ENCODE peak calls at places on chromosome 13, in four cellular contexts. L is A549; U is CD8-positive, alpha-beta T cell; V is pancreas. J is an unnamed sample. For H3K4me1, the result is how much of the 10 kb centered on the place peaks cover.

GRCh38 chr13:61734683-61735082 is 319.0 kb upstream of the PCDH20 start:
- DNase-seq in L (no peak), V (no peak), U (no peak), J (no peak)

GRCh38 chr13:79749985-79750551 is 269.1 kb downstream of the NDFIP2 start:
- DNase-seq in V (no peak), U (no peak), L (no peak), J (peak)

GRCh38 chr13:28558126-28558525 is 63.2 kb upstream of the FLT1 start:
- DNase-seq in L (no peak), V (no peak), U (no peak), J (peak)

GRCh38 chr13:27007166-27007565 is 164.4 kb downstream of the USP12 start:
- DNase-seq in V (peak), U (no peak), L (no peak), J (no peak)

GRCh38 chr13:110758195-110758594 is 44.7 kb downstream of the ING1 start:
- DNase-seq in L (no peak), V (no peak), U (no peak), J (peak)

GRCh38 chr13:22926176-22927007 is 254.4 kb upstream of the SGCG start:
- DNase-seq in V (no peak), L (no peak), U (no peak), J (peak)

GRCh38 chr13:44837250-44837649 is 152.0 kb downstream of the NUFIP1 start:
- DNase-seq in V (no peak), U (no peak), L (no peak), J (peak)

GRCh38 chr13:54133721-54134120 is 1105.1 kb downstream of the OLFM4 start:
- DNase-seq in L (no peak), U (no peak), V (no peak), J (no peak)

GRCh38 chr13:53098455-53098854 is 69.8 kb downstream of the OLFM4 start:
- DNase-seq in L (no peak), U (no peak), V (no peak), J (no peak)

GRCh38 chr13:98761126-98761978 is 8.9 kb upstream of the SLC15A1 start:
- DNase-seq in U (no peak), V (no peak), L (no peak), J (peak)

GRCh38 chr13:112885782-112886268 is 83.2 kb upstream of the MCF2L start:
- DNase-seq in L (peak), U (no peak), V (peak), J (peak)

GRCh38 chr13:113747291-113747833 is 11.7 kb upstream of the TMEM255B start:
- DNase-seq in L (no peak), U (no peak), V (peak), J (no peak)

GRCh38 chr13:88257706-88258105 is 586.5 kb downstream of the SLITRK5 start:
- DNase-seq in U (no peak), V (no peak), L (no peak), J (no peak)

DNA sequence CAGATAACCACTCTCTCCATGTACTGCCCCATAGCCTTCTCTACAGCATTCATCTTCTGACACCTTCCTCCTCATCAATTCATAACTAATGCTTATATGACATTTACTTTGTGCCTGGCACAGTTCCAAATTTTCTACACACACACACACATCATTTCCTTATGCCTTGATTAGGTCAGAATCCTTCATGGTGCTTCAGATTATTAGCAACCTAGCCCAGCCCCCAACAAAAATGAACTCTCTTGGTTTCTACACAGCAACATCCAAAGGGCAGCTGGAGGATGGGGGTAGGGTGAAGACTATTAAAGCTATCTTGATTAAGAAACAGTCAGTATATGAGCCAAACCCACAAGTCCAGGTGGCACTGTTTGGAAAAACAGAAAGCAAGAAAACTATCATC is 3.7 kb downstream of the RUBCNL start:
- DNase-seq in U (no peak), V (no peak), L (no peak), J (no peak)
- H3K4me1 ChIP-seq in U (under half), V (under half), L (under half), J (under half)

DNA sequence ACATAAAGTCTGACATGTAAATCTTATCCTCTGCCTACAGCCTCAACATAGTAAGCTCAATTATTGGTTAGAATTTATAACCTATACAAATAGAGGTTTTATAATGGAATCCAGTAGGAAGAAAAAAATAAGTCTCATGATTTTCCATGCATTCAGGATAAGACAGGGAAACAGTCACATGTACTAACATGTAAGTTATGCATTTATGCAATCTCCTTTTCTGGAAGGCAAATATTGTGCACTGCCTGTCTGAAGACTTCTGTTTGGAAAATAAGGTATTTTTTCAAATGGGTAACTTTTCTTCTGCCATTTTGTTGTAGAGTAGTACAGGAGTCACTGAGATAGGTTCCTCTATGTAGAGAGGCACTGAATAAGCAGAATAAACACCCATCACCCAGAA is 92.7 kb downstream of the NALCN start:
- DNase-seq in V (no peak), U (no peak), L (no peak), J (no peak)
- H3K4me1 ChIP-seq in V (under half), U (under half), L (under half), J (under half)

GRCh38 chr13:35856084-35856483 is 275.1 kb downstream of the DCLK1 start:
- DNase-seq in U (no peak), L (no peak), V (no peak), J (no peak)
- H3K4me1 ChIP-seq in U (under half), L (under half), V (under half), J (under half)

DNA sequence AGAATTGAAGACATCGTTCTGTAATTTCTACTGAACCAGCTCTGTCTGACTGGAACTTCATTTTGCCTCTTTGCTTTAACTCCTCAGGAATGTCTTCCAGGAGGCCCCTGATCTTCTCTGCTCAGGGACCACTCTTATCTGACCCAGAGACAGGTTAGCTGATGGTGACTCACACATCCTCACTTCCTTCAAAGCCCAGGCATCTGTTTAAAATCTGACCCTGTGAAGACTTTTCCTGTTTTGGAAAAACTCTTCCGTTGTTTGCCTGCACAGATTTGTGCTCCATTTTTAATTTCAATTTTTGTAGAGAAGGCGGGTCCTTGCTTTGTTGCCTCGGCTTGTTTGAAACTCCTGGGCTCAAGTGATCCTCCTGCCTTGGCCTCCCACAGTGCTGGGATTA is 1.6 kb downstream of the ARL11 start:
- DNase-seq in U (no peak), V (no peak), L (no peak), J (no peak)
- H3K4me1 ChIP-seq in U (under half), V (under half), L (under half), J (under half)

DNA sequence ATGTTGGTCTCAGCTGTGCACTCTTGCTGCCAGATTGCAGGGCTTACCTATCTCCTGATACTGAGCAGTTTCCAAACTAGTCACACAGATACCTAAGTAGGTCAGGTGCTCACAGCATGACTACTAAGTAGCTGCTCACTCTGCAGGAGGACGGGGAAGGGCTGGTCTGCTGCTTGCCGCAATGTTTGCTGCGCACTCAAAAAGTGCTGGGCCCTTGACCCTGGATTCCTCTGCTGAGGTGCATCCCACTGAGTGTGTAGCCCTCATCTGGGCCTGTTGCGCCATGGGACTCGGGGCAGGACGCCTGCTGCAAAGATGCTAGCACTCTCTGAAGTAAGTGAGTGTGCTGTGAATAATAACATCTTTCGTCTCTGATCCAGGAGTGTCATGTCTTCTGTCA is 59.2 kb upstream of the MEDAG start:
- DNase-seq in L (no peak), V (no peak), U (no peak), J (no peak)
- H3K4me1 ChIP-seq in L (under half), V (under half), U (under half), J (under half)

DNA sequence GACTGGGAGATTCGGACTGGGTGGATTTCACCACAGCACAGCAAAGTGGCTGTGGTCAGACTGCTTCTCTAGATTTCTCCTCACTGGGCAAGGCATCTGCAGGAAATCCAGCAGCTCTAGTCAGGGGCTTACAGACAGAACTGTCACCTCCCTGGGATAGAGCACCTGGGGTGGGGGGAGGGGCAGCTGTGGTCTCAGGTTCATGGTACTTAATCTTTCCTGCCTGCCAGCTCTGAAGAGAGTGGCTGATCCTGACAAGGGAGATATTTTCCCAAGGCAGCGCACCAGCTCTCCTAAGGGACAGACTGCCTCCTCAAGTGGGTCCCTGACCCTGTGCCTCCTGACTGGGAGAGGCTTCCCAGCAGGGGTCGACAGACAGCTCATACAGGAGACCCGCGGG is 212.8 kb upstream of the KLF12 start:
- DNase-seq in U (no peak), V (no peak), L (no peak), J (no peak)
- H3K4me1 ChIP-seq in U (under half), V (under half), L (under half), J (under half)

DNA sequence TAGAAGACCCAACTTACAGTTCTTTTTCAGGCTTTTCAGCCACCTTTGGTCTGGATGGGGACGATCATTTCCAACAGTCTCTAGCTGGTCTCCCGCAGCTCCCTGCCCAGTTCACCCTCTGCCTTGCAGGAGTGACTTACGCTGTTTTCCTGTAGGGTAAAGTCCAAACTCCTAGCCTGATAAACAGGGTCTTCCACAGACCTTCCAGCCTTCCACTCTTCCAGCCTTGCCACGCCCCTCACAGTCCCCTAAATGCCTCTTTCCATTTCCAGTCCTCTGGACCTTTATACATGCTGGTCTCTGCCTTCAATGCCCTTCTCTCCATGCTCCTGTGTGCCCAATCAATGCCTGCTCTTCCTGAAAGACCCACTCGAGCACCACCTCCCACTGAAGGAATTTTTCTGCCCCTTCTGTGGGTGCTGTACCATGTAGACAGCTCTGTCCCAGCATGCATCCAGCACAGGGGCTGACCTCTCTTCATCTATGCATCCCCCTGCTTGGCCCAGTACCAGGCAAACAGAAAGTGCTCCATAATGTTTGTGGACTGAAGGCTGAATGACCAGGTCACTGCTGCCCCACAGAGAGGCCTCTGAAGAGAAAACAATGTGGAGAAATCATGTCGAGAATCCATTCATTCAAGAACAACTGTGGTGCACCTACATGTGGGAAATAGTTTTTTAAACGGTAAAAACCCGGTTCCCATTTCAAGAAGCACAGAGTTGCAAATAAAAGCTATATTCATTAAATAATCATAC is 4.6 kb downstream of the ATP7B start:
- DNase-seq in V (no peak), U (no peak), L (no peak), J (no peak)
- H3K4me1 ChIP-seq in V (under half), U (under half), L (under half), J (under half)

GRCh38 chr13:42272776-42273175 is 824 bp downstream of the AKAP11 start:
- DNase-seq in U (no peak), V (no peak), L (no peak), J (peak)

GRCh38 chr13:42274386-42275097 is 2.6 kb downstream of the AKAP11 start:
- DNase-seq in U (no peak), V (no peak), L (no peak), J (no peak)

GRCh38 chr13:42276683-42277082 is 4.7 kb downstream of the AKAP11 start:
- DNase-seq in V (no peak), L (no peak), U (no peak), J (no peak)

GRCh38 chr13:42275506-42275905 is 3.6 kb downstream of the AKAP11 start:
- DNase-seq in L (no peak), U (no peak), V (no peak), J (no peak)

GRCh38 chr13:42275098-42275471 is 3.1 kb downstream of the AKAP11 start:
- DNase-seq in U (no peak), V (no peak), L (no peak), J (peak)
- H3K4me1 ChIP-seq in U (half or more), V (under half), L (under half), J (under half)